ENCODE peak calls at places on chromosomes 2 and 18, in nine cellular contexts. K is WTC11; N is pancreas; M is GM20000; X is SHP77; Y is stimulated activated CD4-positive, alpha-beta T cell treated with anti-CD3 and anti-CD28 coated beads, Interleukin-15, amount 100 ng/mL, for 24 hours; J is nephron progenitor cell; U is Daoy; E is substantia nigra. L is an unnamed sample.

GRCh38 chr18:11005528-11005927 is 143.8 kb downstream of the PIEZO2 start:
- DNase-seq in K (no peak), N (peak; percentile 87), M (no peak), X (peak; percentile 33), Y (no peak), J (no peak), U (peak; percentile 89), E (no peak), L (no peak)

GRCh38 chr2:159471340-159471739 is 145.0 kb downstream of the BAZ2B start:
- DNase-seq in K (no peak), N (no peak), M (no peak), X (no peak), Y (no peak), J (no peak), U (no peak), E (no peak), L (no peak)

GRCh38 chr2:113962692-113963480 is 73.0 kb downstream of the ACTR3 start:
- DNase-seq in K (no peak), N (no peak), M (no peak), X (no peak), Y (no peak), J (no peak), U (no peak), E (no peak), L (no peak)

GRCh38 chr2:60641866-60642788 is 88.7 kb upstream of the BCL11A start:
- DNase-seq in K (peak; percentile 39), N (peak; percentile 10), M (peak; percentile 47), X (peak; percentile 71), Y (peak; percentile 49), J (peak; percentile 47), U (peak; percentile 35), E (no peak), L (no peak)

GRCh38 chr2:198356157-198356556 is 551.8 kb downstream of the PLCL1 start:
- DNase-seq in K (no peak), N (no peak), M (no peak), X (no peak), Y (no peak), J (no peak), U (no peak), E (no peak), L (no peak)

GRCh38 chr2:3483227-3483985 is 35.9 kb downstream of the ADI1 start:
- DNase-seq in K (peak; percentile 73), N (peak; percentile 50), M (no peak), X (no peak), Y (peak; percentile 16), J (no peak), U (no peak), E (no peak), L (peak; percentile 99)

GRCh38 chr2:236546561-236546961 is 23.1 kb upstream of the ACKR3 start:
- DNase-seq in K (no peak), N (no peak), M (no peak), X (no peak), Y (peak; percentile 42), J (no peak), U (no peak), E (no peak), L (no peak)

GRCh38 chr2:156399224-156399949 is 36.8 kb upstream of the GPD2 start:
- DNase-seq in K (peak; percentile 15), N (peak; percentile 10), M (no peak), X (no peak), Y (no peak), J (no peak), U (no peak), E (no peak), L (peak; percentile 30)

GRCh38 chr2:25230626-25231311 is 62.4 kb upstream of the POMC start:
- DNase-seq in K (no peak), N (peak; percentile 19), M (no peak), X (no peak), Y (no peak), J (no peak), U (no peak), E (no peak), L (no peak)

GRCh38 chr2:129667586-129667985 is 311.9 kb upstream of the RAB6C start:
- DNase-seq in K (no peak), N (no peak), M (no peak), X (no peak), Y (no peak), J (no peak), U (no peak), E (no peak), L (no peak)

GRCh38 chr2:152864601-152865000 is 146.2 kb downstream of the ARL6IP6 start:
- DNase-seq in K (no peak), N (no peak), M (no peak), X (no peak), Y (no peak), J (no peak), U (no peak), E (no peak), L (no peak)

L was measured in DMS153.